ENCODE peak calls at places on chromosomes 12 and 14, in seven cellular contexts. One of them, this sample, is unnamed.

GRCh38 chr14:58401587-58401986 is 5.9 kb downstream of the TOMM20L start:
- DNase-seq in HepG2: no peak
- DNase-seq in fibroblast of lung: no peak
- DNase-seq in IMR-90: no peak
- DNase-seq in MM.1S: no peak
- DNase-seq in keratinocyte: no peak
- DNase-seq in HCT116: no peak
- DNase-seq in this sample: peak

GRCh38 chr12:130334937-130335336 is 2.8 kb upstream of the PIWIL1 start:
- DNase-seq in keratinocyte: peak
- DNase-seq in IMR-90: no peak
- DNase-seq in MM.1S: no peak
- DNase-seq in HepG2: no peak
- DNase-seq in fibroblast of lung: no peak
- DNase-seq in HCT116: no peak
- DNase-seq in this sample: no peak

GRCh38 chr12:45214739-45215418 is 1.0 kb upstream of the ANO6 start:
- DNase-seq in IMR-90: peak
- DNase-seq in HCT116: no peak
- DNase-seq in HepG2: no peak
- DNase-seq in MM.1S: no peak
- DNase-seq in fibroblast of lung: peak
- DNase-seq in keratinocyte: no peak
- DNase-seq in this sample: no peak

GRCh38 chr12:103751600-103751999 is 89.4 kb downstream of the NT5DC3 start:
- DNase-seq in HCT116: no peak
- DNase-seq in IMR-90: peak
- DNase-seq in HepG2: no peak
- DNase-seq in MM.1S: no peak
- DNase-seq in fibroblast of lung: peak
- DNase-seq in keratinocyte: no peak
- DNase-seq in this sample: no peak

GRCh38 chr12:25829192-25829591 is 129.3 kb upstream of the RASSF8 start:
- DNase-seq in IMR-90: peak
- DNase-seq in MM.1S: no peak
- DNase-seq in HCT116: no peak
- DNase-seq in keratinocyte: no peak
- DNase-seq in fibroblast of lung: peak
- DNase-seq in HepG2: no peak
- DNase-seq in this sample: no peak

GRCh38 chr14:59254146-59254910 is 65.9 kb downstream of the DAAM1 start:
- DNase-seq in MM.1S: no peak
- DNase-seq in keratinocyte: no peak
- DNase-seq in IMR-90: peak
- DNase-seq in fibroblast of lung: peak
- DNase-seq in HCT116: no peak
- DNase-seq in HepG2: no peak
- DNase-seq in this sample: no peak

GRCh38 chr14:99969673-99970322 is 95.4 kb upstream of the EVL start:
- DNase-seq in MM.1S: no peak
- DNase-seq in HepG2: no peak
- DNase-seq in IMR-90: no peak
- DNase-seq in fibroblast of lung: no peak
- DNase-seq in HCT116: no peak
- DNase-seq in keratinocyte: no peak
- DNase-seq in this sample: no peak

GRCh38 chr12:51183816-51184215 is 10.9 kb upstream of the TFCP2 start:
- DNase-seq in fibroblast of lung: peak
- DNase-seq in HCT116: no peak
- DNase-seq in MM.1S: no peak
- DNase-seq in HepG2: no peak
- DNase-seq in IMR-90: peak
- DNase-seq in keratinocyte: no peak
- DNase-seq in this sample: no peak

GRCh38 chr14:90017371-90017770 is 44.4 kb upstream of the KCNK13 start:
- DNase-seq in HCT116: no peak
- DNase-seq in IMR-90: peak
- DNase-seq in MM.1S: no peak
- DNase-seq in fibroblast of lung: no peak
- DNase-seq in keratinocyte: no peak
- DNase-seq in HepG2: no peak
- DNase-seq in this sample: no peak

GRCh38 chr12:118107026-118107425 is 3.2 kb upstream of the VSIG10 start:
- DNase-seq in MM.1S: no peak
- DNase-seq in HCT116: no peak
- DNase-seq in fibroblast of lung: no peak
- DNase-seq in HepG2: peak
- DNase-seq in keratinocyte: no peak
- DNase-seq in IMR-90: no peak
- DNase-seq in this sample: no peak

GRCh38 chr12:22172501-22172900 is 126.5 kb downstream of the CMAS start:
- DNase-seq in MM.1S: no peak
- DNase-seq in keratinocyte: no peak
- DNase-seq in HepG2: no peak
- DNase-seq in HCT116: no peak
- DNase-seq in fibroblast of lung: no peak
- DNase-seq in IMR-90: no peak
- DNase-seq in this sample: no peak

GRCh38 chr14:100536721-100537700 is 50.2 kb downstream of the BEGAIN start:
- DNase-seq in IMR-90: no peak
- DNase-seq in MM.1S: no peak
- DNase-seq in HepG2: no peak
- DNase-seq in fibroblast of lung: no peak
- DNase-seq in keratinocyte: no peak
- DNase-seq in HCT116: no peak
- DNase-seq in this sample: no peak

GRCh38 chr12:78306236-78306635 is 475.5 kb downstream of the NAV3 start:
- DNase-seq in IMR-90: no peak
- DNase-seq in HepG2: no peak
- DNase-seq in fibroblast of lung: no peak
- DNase-seq in HCT116: no peak
- DNase-seq in keratinocyte: no peak
- DNase-seq in MM.1S: no peak
- DNase-seq in this sample: no peak

GRCh38 chr14:68898248-68899032 is 80.7 kb downstream of the ACTN1 start:
- DNase-seq in MM.1S: no peak
- DNase-seq in keratinocyte: no peak
- DNase-seq in IMR-90: no peak
- DNase-seq in HCT116: no peak
- DNase-seq in HepG2: no peak
- DNase-seq in fibroblast of lung: no peak
- DNase-seq in this sample: no peak

GRCh38 chr12:29510591-29511174 is 13.2 kb upstream of the OVCH1 start:
- DNase-seq in HepG2: no peak
- DNase-seq in IMR-90: no peak
- DNase-seq in MM.1S: no peak
- DNase-seq in keratinocyte: no peak
- DNase-seq in fibroblast of lung: no peak
- DNase-seq in HCT116: no peak
- DNase-seq in this sample: no peak

GRCh38 chr14:64759555-64759938 is 55.3 kb downstream of the PLEKHG3 start:
- DNase-seq in HCT116: no peak
- DNase-seq in MM.1S: no peak
- DNase-seq in HepG2: no peak
- DNase-seq in IMR-90: no peak
- DNase-seq in keratinocyte: no peak
- DNase-seq in fibroblast of lung: no peak
- DNase-seq in this sample: no peak

GRCh38 chr12:82866946-82867345 is 180.2 kb downstream of the TMTC2 start:
- DNase-seq in IMR-90: no peak
- DNase-seq in MM.1S: no peak
- DNase-seq in keratinocyte: no peak
- DNase-seq in fibroblast of lung: no peak
- DNase-seq in HCT116: no peak
- DNase-seq in HepG2: no peak
- DNase-seq in this sample: no peak

GRCh38 chr14:76698191-76698590 is 63.1 kb upstream of the VASH1 start:
- DNase-seq in HepG2: no peak
- DNase-seq in IMR-90: no peak
- DNase-seq in HCT116: no peak
- DNase-seq in fibroblast of lung: no peak
- DNase-seq in MM.1S: no peak
- DNase-seq in keratinocyte: no peak
- DNase-seq in this sample: no peak

GRCh38 chr14:68978550-68978911 is 571 bp downstream of the ACTN1 start:
- DNase-seq in keratinocyte: no peak
- DNase-seq in HCT116: no peak
- DNase-seq in IMR-90: no peak
- DNase-seq in MM.1S: no peak
- DNase-seq in HepG2: no peak
- DNase-seq in fibroblast of lung: peak
- DNase-seq in this sample: no peak

DNA sequence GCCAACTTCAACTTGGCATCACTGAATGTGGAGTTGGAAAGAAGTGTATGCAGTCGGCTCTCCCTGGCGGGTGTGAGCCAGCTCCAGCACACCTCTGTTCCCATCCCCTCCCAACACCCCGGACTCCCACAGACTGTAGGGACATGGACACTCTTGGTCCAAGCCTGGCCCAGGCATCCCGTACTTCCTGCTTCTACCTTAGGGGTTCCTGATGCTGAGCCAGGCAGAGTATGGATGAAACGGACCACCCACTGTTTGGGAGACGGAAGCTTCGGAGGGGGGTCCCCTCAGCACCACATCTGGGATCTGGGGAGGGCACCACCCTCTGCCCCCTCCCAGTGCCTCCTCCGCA is 62.0 kb downstream of the LGMN start:
- DNase-seq in HCT116: no peak
- DNase-seq in HepG2: no peak
- DNase-seq in fibroblast of lung: no peak
- DNase-seq in keratinocyte: no peak
- DNase-seq in MM.1S: no peak
- DNase-seq in IMR-90: no peak
- DNase-seq in this sample: no peak
- H3K4me3 ChIP-seq in HCT116: no peak
- H3K4me3 ChIP-seq in HepG2: no peak
- H3K4me3 ChIP-seq in fibroblast of lung: no peak
- H3K4me3 ChIP-seq in keratinocyte: no peak
- H3K4me3 ChIP-seq in MM.1S: no peak
- H3K4me3 ChIP-seq in IMR-90: no peak
- H3K4me3 ChIP-seq in this sample: no peak

DNA sequence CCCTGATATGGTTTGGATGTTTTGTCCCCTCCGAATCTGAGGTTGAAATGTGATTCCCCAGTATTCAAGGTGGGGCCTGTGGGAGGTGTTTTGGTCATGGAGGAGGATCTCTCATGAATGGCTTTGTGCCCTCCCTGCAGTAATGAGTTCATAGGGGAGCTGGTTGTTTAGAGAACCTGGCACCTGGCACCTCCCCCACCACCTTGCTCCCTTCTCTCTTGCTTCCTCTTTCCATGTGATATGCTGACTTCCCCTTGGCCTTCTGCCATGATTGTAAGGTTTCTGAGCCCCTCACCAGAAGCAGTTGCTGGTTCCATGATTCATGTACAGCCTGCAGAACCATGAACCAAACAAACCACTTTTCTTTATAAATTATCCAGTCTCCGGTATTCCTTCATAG is 32.6 kb downstream of the CD163L1 start:
- DNase-seq in HepG2: no peak
- DNase-seq in MM.1S: no peak
- DNase-seq in IMR-90: no peak
- DNase-seq in fibroblast of lung: no peak
- DNase-seq in HCT116: no peak
- DNase-seq in keratinocyte: no peak
- DNase-seq in this sample: peak
- H2AFZ ChIP-seq in HepG2: no peak
- H2AFZ ChIP-seq in MM.1S: no peak
- H2AFZ ChIP-seq in IMR-90: no peak
- H2AFZ ChIP-seq in fibroblast of lung: no peak
- H2AFZ ChIP-seq in HCT116: no peak
- H2AFZ ChIP-seq in keratinocyte: no peak
- H2AFZ ChIP-seq in this sample: no peak

DNA sequence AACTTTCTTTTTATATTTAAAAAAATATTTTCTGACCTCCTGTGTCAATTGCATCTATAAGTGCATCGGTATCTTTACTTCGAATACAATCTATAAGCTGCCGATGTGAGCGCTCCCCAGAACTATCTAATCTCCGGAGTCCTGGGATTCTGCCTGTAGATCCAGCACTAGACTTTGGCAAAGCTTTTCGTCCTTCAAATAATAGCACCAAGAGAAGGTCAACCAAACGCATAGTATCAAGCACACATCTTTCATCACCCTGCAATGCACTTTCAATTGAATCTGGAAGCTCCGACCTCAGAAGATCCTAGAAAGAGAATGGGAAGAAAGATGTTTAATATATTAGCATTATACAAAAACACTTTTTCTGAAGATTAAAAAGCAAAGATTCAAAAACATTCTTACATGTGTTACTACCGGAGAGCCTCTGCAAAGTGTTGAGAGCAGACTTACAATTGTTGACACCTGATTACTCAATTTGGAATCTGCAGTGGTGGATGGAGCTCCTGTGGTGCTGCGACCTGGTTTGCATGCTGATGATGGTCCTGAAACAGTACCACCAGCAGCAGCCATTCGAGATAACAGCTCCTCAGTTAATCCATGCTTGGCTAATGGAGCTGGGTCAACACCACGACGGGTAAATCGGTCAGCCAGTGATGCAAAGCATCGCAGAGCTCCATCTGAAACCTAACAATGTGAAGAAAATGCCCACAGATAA is 34.3 kb downstream of the HECTD1 start:
- DNase-seq in IMR-90: no peak
- DNase-seq in HCT116: no peak
- DNase-seq in HepG2: no peak
- DNase-seq in MM.1S: no peak
- DNase-seq in fibroblast of lung: no peak
- DNase-seq in keratinocyte: no peak
- DNase-seq in this sample: no peak
- H3K27ac ChIP-seq in IMR-90: no peak
- H3K27ac ChIP-seq in HCT116: no peak
- H3K27ac ChIP-seq in HepG2: no peak
- H3K27ac ChIP-seq in MM.1S: no peak
- H3K27ac ChIP-seq in fibroblast of lung: no peak
- H3K27ac ChIP-seq in keratinocyte: no peak
- H3K27ac ChIP-seq in this sample: no peak

GRCh38 chr12:114685869-114686268 is 1.9 kb upstream of the TBX3 start:
- DNase-seq in HepG2: no peak
- DNase-seq in MM.1S: no peak
- DNase-seq in HCT116: no peak
- DNase-seq in keratinocyte: no peak
- DNase-seq in IMR-90: peak
- DNase-seq in fibroblast of lung: peak
- DNase-seq in this sample: no peak

GRCh38 chr12:114686421-114687268 is 2.7 kb upstream of the TBX3 start:
- DNase-seq in IMR-90: no peak
- DNase-seq in HepG2: no peak
- DNase-seq in fibroblast of lung: no peak
- DNase-seq in keratinocyte: no peak
- DNase-seq in MM.1S: no peak
- DNase-seq in HCT116: no peak
- DNase-seq in this sample: no peak

GRCh38 chr12:114684870-114685273 is 897 bp upstream of the TBX3 start:
- DNase-seq in MM.1S: no peak
- DNase-seq in HepG2: no peak
- DNase-seq in fibroblast of lung: no peak
- DNase-seq in keratinocyte: no peak
- DNase-seq in HCT116: no peak
- DNase-seq in IMR-90: no peak
- DNase-seq in this sample: no peak

GRCh38 chr12:114684098-114684869 is at the start of gene TBX3:
- DNase-seq in MM.1S: no peak
- DNase-seq in HCT116: peak
- DNase-seq in fibroblast of lung: peak
- DNase-seq in HepG2: peak
- DNase-seq in IMR-90: peak
- DNase-seq in keratinocyte: peak
- DNase-seq in this sample: no peak

GRCh38 chr12:114685320-114685781 is 1.4 kb upstream of the TBX3 start:
- DNase-seq in HCT116: no peak
- DNase-seq in keratinocyte: no peak
- DNase-seq in MM.1S: no peak
- DNase-seq in fibroblast of lung: no peak
- DNase-seq in HepG2: no peak
- DNase-seq in IMR-90: no peak
- DNase-seq in this sample: no peak
- H3K4me3 ChIP-seq in HCT116: no peak
- H3K4me3 ChIP-seq in keratinocyte: peak
- H3K4me3 ChIP-seq in MM.1S: no peak
- H3K4me3 ChIP-seq in fibroblast of lung: peak
- H3K4me3 ChIP-seq in HepG2: no peak
- H3K4me3 ChIP-seq in IMR-90: peak
- H3K4me3 ChIP-seq in this sample: no peak